ENCODE peak calls at places on chromosomes 11 and 22, in four cellular contexts. U is cardiac muscle cell, P is HAP-1, V is PC-9. Q is an unnamed sample.

GRCh38 chr11:111352935-111353695 is 26.0 kb downstream of the POU2AF1 start:
- DNase-seq in U (no peak), P (no peak), V (no peak), Q (no peak)

GRCh38 chr22:49873228-49873940 is 19.7 kb downstream of the ZBED4 start:
- DNase-seq in U (no peak), P (no peak), V (no peak), Q (no peak)

GRCh38 chr11:111454561-111455192 is 57.5 kb downstream of the BTG4 start:
- DNase-seq in U (peak; percentile 72), P (peak; percentile 83), V (no peak), Q (peak; percentile 78)

GRCh38 chr11:124380585-124380984 is 3.7 kb downstream of the OR8B2 start:
- DNase-seq in U (no peak), P (no peak), V (no peak), Q (no peak)

GRCh38 chr11:71342951-71343827 is 90.8 kb upstream of the SHANK2 start:
- DNase-seq in U (peak; percentile 59), P (peak; percentile 50), V (peak; percentile 43), Q (peak; percentile 85)

GRCh38 chr11:63884191-63884590 is 32.8 kb downstream of the RCOR2 start:
- DNase-seq in U (peak; percentile 53), P (no peak), V (no peak), Q (no peak)

GRCh38 chr11:61079416-61080150 is 22.7 kb upstream of the CD5 start:
- DNase-seq in U (no peak), P (no peak), V (no peak), Q (no peak)

GRCh38 chr11:14619580-14619979 is 24.0 kb upstream of the PDE3B start:
- DNase-seq in U (no peak), P (no peak), V (no peak), Q (no peak)

GRCh38 chr11:128924109-128924508 is 18.6 kb downstream of the TP53AIP1 start:
- DNase-seq in U (no peak), P (no peak), V (no peak), Q (no peak)

GRCh38 chr11:122727101-122727929 is 71.8 kb downstream of the UBASH3B start:
- DNase-seq in U (no peak), P (no peak), V (no peak), Q (no peak)

GRCh38 chr11:65434057-65434666 is 11.6 kb downstream of the NEAT1 start:
- DNase-seq in U (no peak), P (no peak), V (no peak), Q (peak; percentile 18)

GRCh38 chr22:44870021-44870420 is 117.6 kb downstream of the ARHGAP8 start:
- DNase-seq in U (peak; percentile 38), P (peak; percentile 30), V (peak; percentile 66), Q (no peak)

GRCh38 chr22:37300551-37301017 is 18.3 kb downstream of the CYTH4 start:
- DNase-seq in U (no peak), P (no peak), V (no peak), Q (no peak)

GRCh38 chr22:49565516-49565855 is 262.2 kb downstream of the BRD1 start:
- DNase-seq in U (no peak), P (peak; percentile 3), V (no peak), Q (peak; percentile 9)

GRCh38 chr11:62710001-62710345 is 2.5 kb downstream of the GNG3 start:
- DNase-seq in U (no peak), P (no peak), V (no peak), Q (no peak)

GRCh38 chr22:49010901-49011300 is 816.8 kb downstream of the BRD1 start:
- DNase-seq in U (no peak), P (no peak), V (no peak), Q (no peak)

GRCh38 chr11:119928047-119928446 is 199.0 kb upstream of the NECTIN1 start:
- DNase-seq in U (no peak), P (no peak), V (no peak), Q (no peak)

GRCh38 chr11:27055065-27055682 is 14.6 kb downstream of the BBOX1 start:
- DNase-seq in U (peak; percentile 51), P (no peak), V (peak; percentile 84), Q (peak; percentile 68)

GRCh38 chr22:19639610-19640135 is 74.6 kb upstream of the SEPTIN5 start:
- DNase-seq in U (no peak), P (no peak), V (no peak), Q (no peak)

GRCh38 chr11:5280582-5281102 is 10.9 kb upstream of the HBE1 start:
- DNase-seq in U (peak; percentile 11), P (peak; percentile 7), V (peak; percentile 72), Q (peak; percentile 59)

GRCh38 chr11:417652-418342 is 3.0 kb upstream of the SIGIRR start:
- DNase-seq in U (no peak), P (no peak), V (no peak), Q (no peak)

GRCh38 chr22:42321908-42322561 is 51.6 kb upstream of the TCF20 start:
- DNase-seq in U (peak; percentile 86), P (peak; percentile 48), V (no peak), Q (no peak)

GRCh38 chr11:79678780-79679468 is 238.1 kb upstream of the TENM4 start:
- DNase-seq in U (no peak), P (peak; percentile 74), V (no peak), Q (no peak)

GRCh38 chr11:71339178-71339881 is 87.0 kb upstream of the SHANK2 start:
- DNase-seq in U (no peak), P (no peak), V (no peak), Q (peak; percentile 35)

GRCh38 chr11:126602349-126602940 is 247.0 kb downstream of the ST3GAL4 start:
- DNase-seq in U (no peak), P (no peak), V (no peak), Q (no peak)

GRCh38 chr11:499201-500076 is 7.6 kb downstream of the RNH1 start:
- DNase-seq in U (no peak), P (no peak), V (no peak), Q (no peak)

GRCh38 chr22:24482586-24482985 is 12.5 kb upstream of the UPB1 start:
- DNase-seq in U (no peak), P (no peak), V (peak; percentile 92), Q (no peak)

GRCh38 chr11:78270993-78271392 is 82.3 kb downstream of the USP35 start:
- DNase-seq in U (no peak), P (no peak), V (no peak), Q (no peak)

GRCh38 chr11:104772806-104773241 is 125.4 kb downstream of the CASP12 start:
- DNase-seq in U (no peak), P (no peak), V (peak; percentile 82), Q (no peak)

GRCh38 chr22:18056802-18057474 is 20.9 kb upstream of the PEX26 start:
- DNase-seq in U (no peak), P (no peak), V (no peak), Q (no peak)
- H3K4me3 ChIP-seq in U (no peak overlapping the region), P (no peak overlapping the region), V (no peak overlapping the region), Q (no peak overlapping the region)

DNA sequence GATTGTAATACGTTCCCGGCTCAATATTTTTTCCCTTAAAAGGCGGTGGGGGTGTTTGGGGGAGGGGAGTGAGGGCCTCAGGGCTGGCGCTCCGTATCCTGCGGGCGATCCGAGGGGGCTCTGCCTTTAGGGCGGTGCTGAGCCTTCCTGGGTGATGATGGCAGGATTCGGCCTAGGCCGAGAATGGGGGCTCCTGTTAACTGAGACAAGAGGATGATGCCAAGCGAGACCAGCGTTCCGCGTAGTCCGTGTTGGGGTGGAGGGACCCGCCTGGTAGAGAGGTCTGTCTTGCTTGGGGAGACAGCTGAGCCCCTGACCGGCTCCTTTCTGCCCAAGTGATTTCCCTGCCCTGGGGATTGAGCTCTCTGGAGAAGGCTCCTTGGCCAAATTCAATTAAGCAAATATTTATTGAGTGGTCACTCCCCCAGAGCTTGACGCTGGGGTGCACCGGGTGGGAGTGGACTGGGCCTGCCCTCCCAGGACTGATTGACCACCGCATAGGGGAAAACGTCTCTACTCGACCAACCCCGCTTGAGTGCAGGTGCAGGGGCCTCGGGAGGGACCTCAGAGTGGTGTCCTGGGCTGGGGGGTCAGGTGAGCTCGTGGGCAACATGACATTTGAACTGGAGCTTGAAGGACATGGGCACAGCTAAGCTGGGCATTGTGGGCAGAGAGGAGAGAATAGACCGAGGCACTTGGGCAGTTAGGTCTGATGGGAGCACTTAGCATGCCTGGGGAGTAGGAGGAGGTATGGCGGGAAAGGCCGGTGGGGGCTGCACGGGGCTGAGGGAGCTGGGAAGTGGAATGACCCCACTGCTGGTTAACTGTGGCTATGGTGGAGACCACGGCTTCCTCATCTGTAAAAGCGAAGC is 1.1 kb downstream of the GNAZ start:
- DNase-seq in U (no peak), P (peak; percentile 29), V (no peak), Q (no peak)
- H3K4me3 ChIP-seq in U (peak overlapping the region; percentile 48), P (peak overlapping the region; percentile 75), V (no peak overlapping the region), Q (peak overlapping the region; percentile 40)

DNA sequence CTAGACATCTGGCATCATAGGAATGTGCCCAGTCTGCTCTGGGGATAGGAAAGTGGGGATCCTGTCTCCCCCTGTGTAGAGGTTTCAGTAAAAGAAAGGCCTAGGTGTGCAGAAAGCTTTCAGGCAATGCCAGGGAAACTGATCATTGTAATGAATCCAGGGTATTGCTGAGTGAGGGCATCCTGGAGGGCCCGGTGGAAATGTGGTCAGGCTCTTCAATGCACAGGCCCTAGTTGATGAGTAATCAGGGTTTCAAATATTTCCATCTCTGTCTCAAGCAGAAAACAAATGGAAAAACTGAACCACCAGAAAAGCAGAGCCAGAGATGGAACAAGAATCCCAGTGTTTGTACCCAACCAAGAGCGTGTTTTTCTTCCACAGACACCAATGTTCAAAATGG is 2.0 kb downstream of the CD3E start:
- DNase-seq in U (no peak), P (no peak), V (no peak), Q (no peak)
- H3K4me3 ChIP-seq in U (no peak overlapping the region), P (no peak overlapping the region), V (no peak overlapping the region), Q (no peak overlapping the region)

GRCh38 chr11:82864268-82864667 is 36.0 kb downstream of the PRCP start:
- DNase-seq in U (peak; percentile 33), P (peak; percentile 69), V (peak; percentile 53), Q (peak; percentile 54)

GRCh38 chr11:82869657-82870056 is 30.6 kb downstream of the PRCP start:
- DNase-seq in U (no peak), P (no peak), V (no peak), Q (no peak)

GRCh38 chr11:82871646-82872045 is 28.6 kb downstream of the PRCP start:
- DNase-seq in U (no peak), P (no peak), V (no peak), Q (no peak)

GRCh38 chr11:82865841-82866240 is 34.4 kb downstream of the PRCP start:
- DNase-seq in U (no peak), P (no peak), V (no peak), Q (no peak)

DNA sequence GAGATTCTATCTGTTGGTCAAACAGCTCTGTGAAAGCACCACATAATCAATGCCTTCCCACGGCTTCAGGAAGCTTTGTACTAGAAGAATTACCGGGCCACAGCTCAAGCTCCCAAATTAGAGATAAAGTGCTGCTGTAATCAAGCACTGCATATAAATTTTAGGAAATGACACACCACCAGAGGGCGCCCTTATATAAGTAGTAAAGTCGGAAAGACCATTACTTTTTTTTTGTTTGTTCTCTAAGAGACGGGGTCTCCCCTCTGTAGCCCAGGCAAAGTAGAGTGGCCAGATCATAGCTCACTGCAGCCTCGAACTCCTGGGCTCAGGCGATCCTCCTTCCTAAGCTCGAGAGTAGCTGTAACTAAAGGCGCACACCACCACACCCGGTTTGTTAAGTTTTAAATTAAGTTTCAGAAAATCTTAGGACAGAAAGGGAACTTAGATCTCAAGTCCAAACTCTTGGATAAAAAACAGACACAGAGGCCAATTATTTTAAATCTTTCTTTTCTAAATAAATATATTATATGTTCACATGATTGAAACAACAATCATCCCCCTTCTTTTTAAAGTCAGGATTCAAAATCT is 32.6 kb downstream of the PRCP start:
- DNase-seq in U (peak; percentile 95), P (peak; percentile 93), V (peak; percentile 69), Q (peak; percentile 84)
- H3K4me3 ChIP-seq in U (no peak overlapping the region), P (no peak overlapping the region), V (no peak overlapping the region), Q (no peak overlapping the region)